ENCODE peak calls at places on chromosome 15, in seven cellular contexts. O is vagina, C is heart left ventricle, S is GM12891, U is A549, Q is HCT116, L is breast epithelium. P is an unnamed sample.

GRCh38 chr15:30990451-30991300 is 752 bp downstream of the MTMR10 start:
- DNase-seq in O (no peak), C (no peak), S (no peak), U (peak), Q (no peak), L (peak), P (no peak)

GRCh38 chr15:55282284-55282833 is 7.3 kb downstream of the RAB27A start:
- DNase-seq in O (no peak), C (no peak), S (no peak), U (no peak), Q (no peak), L (no peak), P (no peak)

GRCh38 chr15:33298631-33299030 is 12.1 kb upstream of the RYR3 start:
- DNase-seq in O (no peak), C (no peak), S (no peak), U (no peak), Q (no peak), L (no peak), P (no peak)

GRCh38 chr15:41848595-41848994 is 9.9 kb downstream of the PLA2G4B start:
- DNase-seq in O (no peak), C (no peak), S (no peak), U (no peak), Q (no peak), L (no peak), P (no peak)

GRCh38 chr15:69390575-69390974 is 23.6 kb upstream of the KIF23 start:
- DNase-seq in O (no peak), C (no peak), S (no peak), U (no peak), Q (no peak), L (no peak), P (peak)

GRCh38 chr15:36332301-36332700 is 247.1 kb upstream of the CDIN1 start:
- DNase-seq in O (no peak), C (no peak), S (no peak), U (no peak), Q (no peak), L (no peak), P (no peak)

GRCh38 chr15:77430213-77430612 is 9.5 kb downstream of the HMG20A start:
- DNase-seq in O (no peak), C (no peak), S (no peak), U (no peak), Q (no peak), L (no peak), P (no peak)

GRCh38 chr15:90711418-90711824 is 5.7 kb upstream of the BLM start:
- DNase-seq in O (no peak), C (no peak), S (no peak), U (no peak), Q (no peak), L (no peak), P (no peak)

GRCh38 chr15:40046721-40047412 is 7.9 kb upstream of the SRP14 start:
- DNase-seq in O (no peak), C (no peak), S (no peak), U (peak), Q (no peak), L (no peak), P (peak)

GRCh38 chr15:92904832-92905640 is 4.9 kb downstream of the CHD2 start:
- DNase-seq in O (no peak), C (no peak), S (no peak), U (no peak), Q (no peak), L (no peak), P (no peak)

GRCh38 chr15:89088605-89089315 is 504 bp downstream of the ABHD2 start:
- DNase-seq in O (no peak), C (peak), S (no peak), U (no peak), Q (no peak), L (peak), P (no peak)

GRCh38 chr15:29812384-29812694 is 9.9 kb downstream of the TJP1 start:
- DNase-seq in O (no peak), C (no peak), S (no peak), U (no peak), Q (no peak), L (no peak), P (no peak)

GRCh38 chr15:80641384-80641783 is 53.7 kb upstream of the ABHD17C start:
- DNase-seq in O (peak), C (no peak), S (no peak), U (no peak), Q (no peak), L (no peak), P (no peak)
- TF ChIP-seq POLR2A in O (no peak), C (no peak), S (no peak), U (no peak), Q (no peak), L (no peak), P (no peak)

GRCh38 chr15:72198410-72199270 is 1.1 kb upstream of the GRAMD2A start:
- DNase-seq in O (no peak), C (no peak), S (no peak), U (no peak), Q (no peak), L (peak), P (no peak)
- TF ChIP-seq POLR2A in O (no peak), C (no peak), S (peak), U (no peak), Q (no peak), L (no peak), P (no peak)

DNA sequence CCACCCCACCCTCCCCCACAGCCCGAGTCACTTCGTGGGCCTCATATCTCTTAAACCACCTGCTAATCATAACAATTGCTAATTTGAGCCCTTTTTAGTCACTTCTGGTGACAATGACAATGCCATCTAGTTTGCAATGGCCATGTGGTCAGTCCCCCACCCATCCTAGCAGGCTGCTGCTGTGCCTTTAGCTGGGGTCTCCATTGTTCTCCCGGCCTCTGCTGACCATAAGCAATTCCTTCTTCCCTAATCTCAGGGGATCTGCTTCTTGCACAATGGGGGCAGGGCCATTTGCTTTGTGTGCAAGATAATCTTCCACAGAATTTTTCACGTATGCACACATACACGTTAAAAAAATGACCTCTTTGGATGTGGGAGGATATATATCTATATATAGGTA is 406.1 kb upstream of the ONECUT1 start:
- DNase-seq in O (no peak), C (no peak), S (no peak), U (no peak), Q (no peak), L (no peak), P (no peak)
- TF ChIP-seq POLR2A in O (no peak), C (no peak), S (no peak), U (no peak), Q (no peak), L (no peak), P (no peak)

GRCh38 chr15:101169457-101170071 is 82.3 kb downstream of the CHSY1 start:
- DNase-seq in O (no peak), C (no peak), S (no peak), U (no peak), Q (no peak), L (no peak), P (no peak)

GRCh38 chr15:101167791-101168462 is 83.9 kb downstream of the CHSY1 start:
- DNase-seq in O (no peak), C (peak), S (peak), U (no peak), Q (peak), L (no peak), P (peak)

GRCh38 chr15:101168898-101169297 is 83.0 kb downstream of the CHSY1 start:
- DNase-seq in O (no peak), C (no peak), S (no peak), U (no peak), Q (no peak), L (no peak), P (no peak)

GRCh38 chr15:101167366-101167790 is 84.5 kb downstream of the CHSY1 start:
- DNase-seq in O (no peak), C (no peak), S (no peak), U (no peak), Q (no peak), L (no peak), P (no peak)

GRCh38 chr15:101168463-101168824 is 83.4 kb downstream of the CHSY1 start:
- DNase-seq in O (no peak), C (peak), S (no peak), U (no peak), Q (no peak), L (no peak), P (no peak)
- TF ChIP-seq POLR2A in O (no peak), C (no peak), S (no peak), U (no peak), Q (no peak), L (no peak), P (no peak)

GRCh38 chr15:51077565-51078153 is 17.0 kb downstream of the TNFAIP8L3 start:
- DNase-seq in O (no peak), C (peak), S (peak), U (no peak), Q (no peak), L (no peak), P (no peak)
- TF ChIP-seq POLR2A in O (no peak), C (no peak), S (no peak), U (no peak), Q (no peak), L (no peak), P (no peak)

GRCh38 chr15:72118400-72118978 is at the start of gene SENP8:
- DNase-seq in O (no peak), C (no peak), S (peak), U (peak), Q (no peak), L (no peak), P (peak)

GRCh38 chr15:72117448-72117697 is 577 bp downstream of the MYO9A start:
- DNase-seq in O (no peak), C (peak), S (peak), U (peak), Q (peak), L (peak), P (peak)

GRCh38 chr15:72113347-72114031 is 4.5 kb downstream of the MYO9A start:
- DNase-seq in O (no peak), C (no peak), S (no peak), U (no peak), Q (no peak), L (no peak), P (no peak)

GRCh38 chr15:72116680-72117447 is 1.1 kb downstream of the MYO9A start:
- DNase-seq in O (no peak), C (peak), S (no peak), U (peak), Q (no peak), L (no peak), P (no peak)

GRCh38 chr15:72117698-72118399 is at the start of gene MYO9A:
- DNase-seq in O (peak), C (peak), S (peak), U (peak), Q (peak), L (peak), P (peak)
- TF ChIP-seq POLR2A in O (peak), C (peak), S (no peak), U (peak), Q (peak), L (peak), P (peak)

GRCh38 chr15:74783072-74783807 is 1.4 kb downstream of the CSK start:
- DNase-seq in O (no peak), C (peak), S (no peak), U (no peak), Q (no peak), L (no peak), P (no peak)

GRCh38 chr15:74780983-74781672 is 752 bp upstream of the CSK start:
- DNase-seq in O (no peak), C (no peak), S (no peak), U (no peak), Q (no peak), L (no peak), P (no peak)

GRCh38 chr15:74780523-74780982 is 1.3 kb upstream of the CSK start:
- DNase-seq in O (no peak), C (no peak), S (no peak), U (no peak), Q (no peak), L (no peak), P (no peak)

GRCh38 chr15:74782596-74783071 is 754 bp downstream of the CSK start:
- DNase-seq in O (no peak), C (no peak), S (no peak), U (no peak), Q (no peak), L (no peak), P (no peak)

DNA sequence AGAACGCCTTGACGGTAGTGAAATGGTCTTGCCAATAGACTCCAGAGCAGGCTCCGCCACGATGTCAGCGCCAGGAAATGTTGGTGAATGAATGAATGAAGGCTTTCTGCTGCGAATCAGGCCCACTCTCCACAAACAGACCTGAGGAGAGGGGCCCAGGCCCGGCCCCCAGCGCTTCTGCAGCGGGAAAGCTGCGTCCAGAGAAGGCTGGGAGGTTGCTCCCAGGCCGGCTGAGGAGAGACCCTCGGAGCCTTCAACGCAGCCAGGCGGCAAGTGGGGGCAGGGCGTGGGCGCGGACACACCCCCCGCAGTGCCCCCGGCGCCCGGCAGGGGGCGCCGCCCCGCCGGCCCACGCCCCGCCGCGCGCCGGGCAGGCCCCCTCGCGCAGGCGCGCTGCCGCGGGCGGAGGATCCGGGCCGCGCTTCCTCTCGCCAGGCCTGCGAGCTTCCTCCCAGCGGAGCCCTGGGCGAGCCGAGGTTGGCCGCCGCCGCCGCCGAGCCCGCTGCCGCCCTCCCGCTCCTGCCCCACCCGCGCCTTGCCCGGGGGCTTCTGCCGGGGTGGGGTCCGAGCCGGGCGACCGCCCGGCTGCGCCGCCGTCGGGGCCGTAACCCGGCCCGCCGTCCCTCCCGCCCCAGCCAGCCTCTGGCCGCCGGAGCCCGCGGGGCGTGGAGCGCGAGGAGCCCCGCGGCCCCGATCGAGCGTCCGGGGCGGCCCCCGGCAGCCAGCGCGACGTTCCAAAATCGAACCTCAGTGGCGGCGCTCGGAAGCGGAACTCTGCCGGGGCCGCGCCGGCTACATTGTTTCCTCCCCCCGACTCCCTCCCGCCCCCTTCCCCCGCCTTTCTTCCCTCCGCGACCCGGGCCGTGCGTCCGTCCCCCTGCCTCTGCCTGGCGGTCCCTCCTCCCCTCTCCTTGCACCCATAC is at the start of gene CSK:
- DNase-seq in O (no peak), C (peak), S (peak), U (peak), Q (no peak), L (no peak), P (peak)
- TF ChIP-seq POLR2A in O (no peak), C (no peak), S (peak), U (peak), Q (no peak), L (no peak), P (peak)

DNA sequence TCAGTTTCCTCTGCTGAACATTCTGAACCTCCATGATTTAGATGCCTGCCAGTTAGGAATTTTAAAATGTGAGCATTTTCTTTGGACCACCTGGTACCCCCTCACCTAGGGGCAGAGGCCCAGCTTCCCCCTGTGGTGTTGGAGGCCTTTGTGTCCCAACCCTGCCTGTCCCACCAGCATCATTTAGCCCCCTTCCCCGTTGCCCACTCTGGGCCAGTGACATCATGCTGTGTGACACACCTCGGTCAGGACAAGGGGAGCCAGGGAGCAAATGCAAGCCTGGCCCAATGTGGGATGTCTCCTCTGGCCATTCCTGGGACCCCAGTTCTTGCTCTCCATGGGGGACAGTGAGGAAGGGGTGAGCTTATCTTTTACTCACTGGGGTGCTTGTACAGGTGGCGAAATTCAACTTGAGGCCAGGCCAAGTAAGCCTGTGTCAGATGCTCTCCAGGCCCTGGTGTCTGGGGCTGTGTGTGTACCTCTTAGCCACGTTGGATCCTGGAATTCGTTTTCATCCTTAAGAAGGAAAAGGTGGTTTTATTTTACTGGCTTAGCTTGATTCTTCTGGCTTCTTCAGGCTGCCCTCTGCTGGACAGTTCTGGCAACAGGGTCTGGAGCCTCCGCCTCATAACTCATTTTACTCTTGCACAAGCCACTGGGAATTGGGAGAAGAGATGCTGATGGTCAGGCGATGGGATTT is 49.7 kb upstream of the MYZAP start:
- DNase-seq in O (no peak), C (peak), S (peak), U (peak), Q (peak), L (no peak), P (peak)
- TF ChIP-seq POLR2A in O (no peak), C (no peak), S (no peak), U (no peak), Q (no peak), L (no peak), P (no peak)

P was measured in H54.